ENCODE peak calls at places on chromosomes 2 and 18, in ten cellular contexts. One of them, this sample, is unnamed.

GRCh38 chr2:191264647-191265079 is 19.5 kb downstream of the MYO1B start:
- DNase-seq in stimulated activated CD8-positive, alpha-beta memory T cell treated with anti-CD3 and anti-CD28 coated beads, Interleukin-4, amount 100 ng/mL, for 48 hours: no peak
- DNase-seq in NCI-H1105: no peak
- DNase-seq in psoas muscle: no peak
- DNase-seq in body of pancreas: no peak
- DNase-seq in posterior vena cava: peak; percentile 88
- DNase-seq in uterus: no peak
- DNase-seq in mammary epithelial cell: peak; percentile 52
- DNase-seq in stromal cell of bone marrow: peak; percentile 99
- DNase-seq in NK-92 treated with Interleukin-12 subunit alpha and Interleukin-12 subunit beta, amount 100 ng/mL, for 24 hours: no peak
- DNase-seq in this sample: no peak

GRCh38 chr2:176566936-176567335 is 297.7 kb downstream of the MTX2 start:
- DNase-seq in body of pancreas: no peak
- DNase-seq in posterior vena cava: no peak
- DNase-seq in psoas muscle: no peak
- DNase-seq in uterus: no peak
- DNase-seq in NK-92 treated with Interleukin-12 subunit alpha and Interleukin-12 subunit beta, amount 100 ng/mL, for 24 hours: no peak
- DNase-seq in mammary epithelial cell: no peak
- DNase-seq in stimulated activated CD8-positive, alpha-beta memory T cell treated with anti-CD3 and anti-CD28 coated beads, Interleukin-4, amount 100 ng/mL, for 48 hours: no peak
- DNase-seq in NCI-H1105: no peak
- DNase-seq in stromal cell of bone marrow: no peak
- DNase-seq in this sample: no peak

GRCh38 chr2:102439065-102439695 is 16.2 kb downstream of the IL18RAP start:
- DNase-seq in stimulated activated CD8-positive, alpha-beta memory T cell treated with anti-CD3 and anti-CD28 coated beads, Interleukin-4, amount 100 ng/mL, for 48 hours: no peak
- DNase-seq in stromal cell of bone marrow: peak; percentile 29
- DNase-seq in mammary epithelial cell: peak; percentile 60
- DNase-seq in uterus: no peak
- DNase-seq in NCI-H1105: no peak
- DNase-seq in NK-92 treated with Interleukin-12 subunit alpha and Interleukin-12 subunit beta, amount 100 ng/mL, for 24 hours: no peak
- DNase-seq in body of pancreas: no peak
- DNase-seq in posterior vena cava: no peak
- DNase-seq in psoas muscle: no peak
- DNase-seq in this sample: peak; percentile 25

GRCh38 chr2:69082430-69082997 is 69.5 kb downstream of the ANTXR1 start:
- DNase-seq in uterus: peak; percentile 23
- DNase-seq in psoas muscle: no peak
- DNase-seq in NCI-H1105: peak; percentile 2
- DNase-seq in mammary epithelial cell: peak; percentile 47
- DNase-seq in body of pancreas: peak; percentile 52
- DNase-seq in stimulated activated CD8-positive, alpha-beta memory T cell treated with anti-CD3 and anti-CD28 coated beads, Interleukin-4, amount 100 ng/mL, for 48 hours: no peak
- DNase-seq in stromal cell of bone marrow: no peak
- DNase-seq in posterior vena cava: no peak
- DNase-seq in NK-92 treated with Interleukin-12 subunit alpha and Interleukin-12 subunit beta, amount 100 ng/mL, for 24 hours: no peak
- DNase-seq in this sample: peak; percentile 66

GRCh38 chr18:35282353-35282752 is 7.7 kb downstream of the ZSCAN30 start:
- DNase-seq in mammary epithelial cell: peak; percentile 62
- DNase-seq in body of pancreas: no peak
- DNase-seq in psoas muscle: no peak
- DNase-seq in posterior vena cava: no peak
- DNase-seq in NK-92 treated with Interleukin-12 subunit alpha and Interleukin-12 subunit beta, amount 100 ng/mL, for 24 hours: no peak
- DNase-seq in stimulated activated CD8-positive, alpha-beta memory T cell treated with anti-CD3 and anti-CD28 coated beads, Interleukin-4, amount 100 ng/mL, for 48 hours: no peak
- DNase-seq in uterus: no peak
- DNase-seq in NCI-H1105: no peak
- DNase-seq in stromal cell of bone marrow: peak; percentile 72
- DNase-seq in this sample: no peak

GRCh38 chr2:143132360-143132759 is 3.1 kb downstream of the ARHGAP15 start:
- DNase-seq in stimulated activated CD8-positive, alpha-beta memory T cell treated with anti-CD3 and anti-CD28 coated beads, Interleukin-4, amount 100 ng/mL, for 48 hours: peak; percentile 52
- DNase-seq in NCI-H1105: no peak
- DNase-seq in NK-92 treated with Interleukin-12 subunit alpha and Interleukin-12 subunit beta, amount 100 ng/mL, for 24 hours: no peak
- DNase-seq in psoas muscle: no peak
- DNase-seq in mammary epithelial cell: no peak
- DNase-seq in stromal cell of bone marrow: no peak
- DNase-seq in posterior vena cava: no peak
- DNase-seq in uterus: no peak
- DNase-seq in body of pancreas: no peak
- DNase-seq in this sample: no peak

GRCh38 chr18:63087421-63088230 is 231.9 kb downstream of the BCL2 start:
- DNase-seq in psoas muscle: no peak
- DNase-seq in NK-92 treated with Interleukin-12 subunit alpha and Interleukin-12 subunit beta, amount 100 ng/mL, for 24 hours: no peak
- DNase-seq in stimulated activated CD8-positive, alpha-beta memory T cell treated with anti-CD3 and anti-CD28 coated beads, Interleukin-4, amount 100 ng/mL, for 48 hours: no peak
- DNase-seq in body of pancreas: no peak
- DNase-seq in mammary epithelial cell: no peak
- DNase-seq in stromal cell of bone marrow: no peak
- DNase-seq in NCI-H1105: no peak
- DNase-seq in uterus: no peak
- DNase-seq in posterior vena cava: no peak
- DNase-seq in this sample: no peak

GRCh38 chr18:57738078-57738477 is 65.0 kb downstream of the ATP8B1 start:
- DNase-seq in body of pancreas: peak; percentile 33
- DNase-seq in stromal cell of bone marrow: no peak
- DNase-seq in uterus: no peak
- DNase-seq in posterior vena cava: no peak
- DNase-seq in mammary epithelial cell: no peak
- DNase-seq in NCI-H1105: no peak
- DNase-seq in stimulated activated CD8-positive, alpha-beta memory T cell treated with anti-CD3 and anti-CD28 coated beads, Interleukin-4, amount 100 ng/mL, for 48 hours: no peak
- DNase-seq in NK-92 treated with Interleukin-12 subunit alpha and Interleukin-12 subunit beta, amount 100 ng/mL, for 24 hours: no peak
- DNase-seq in psoas muscle: no peak
- DNase-seq in this sample: peak; percentile 34

GRCh38 chr2:186460465-186460864 is 25.6 kb upstream of the ZC3H15 start:
- DNase-seq in stimulated activated CD8-positive, alpha-beta memory T cell treated with anti-CD3 and anti-CD28 coated beads, Interleukin-4, amount 100 ng/mL, for 48 hours: no peak
- DNase-seq in NK-92 treated with Interleukin-12 subunit alpha and Interleukin-12 subunit beta, amount 100 ng/mL, for 24 hours: no peak
- DNase-seq in NCI-H1105: no peak
- DNase-seq in body of pancreas: no peak
- DNase-seq in mammary epithelial cell: no peak
- DNase-seq in psoas muscle: no peak
- DNase-seq in posterior vena cava: no peak
- DNase-seq in stromal cell of bone marrow: no peak
- DNase-seq in uterus: no peak
- DNase-seq in this sample: no peak

GRCh38 chr2:222982010-222982908 is 69.7 kb upstream of the KCNE4 start:
- DNase-seq in body of pancreas: peak; percentile 76
- DNase-seq in stimulated activated CD8-positive, alpha-beta memory T cell treated with anti-CD3 and anti-CD28 coated beads, Interleukin-4, amount 100 ng/mL, for 48 hours: no peak
- DNase-seq in NCI-H1105: no peak
- DNase-seq in posterior vena cava: no peak
- DNase-seq in NK-92 treated with Interleukin-12 subunit alpha and Interleukin-12 subunit beta, amount 100 ng/mL, for 24 hours: peak; percentile 29
- DNase-seq in stromal cell of bone marrow: peak; percentile 81
- DNase-seq in mammary epithelial cell: peak; percentile 58
- DNase-seq in uterus: peak; percentile 32
- DNase-seq in psoas muscle: no peak
- DNase-seq in this sample: peak; percentile 56

GRCh38 chr2:233992481-233993217 is 57.9 kb upstream of the SPP2 start:
- DNase-seq in mammary epithelial cell: no peak
- DNase-seq in NCI-H1105: no peak
- DNase-seq in stromal cell of bone marrow: no peak
- DNase-seq in stimulated activated CD8-positive, alpha-beta memory T cell treated with anti-CD3 and anti-CD28 coated beads, Interleukin-4, amount 100 ng/mL, for 48 hours: no peak
- DNase-seq in uterus: no peak
- DNase-seq in body of pancreas: no peak
- DNase-seq in NK-92 treated with Interleukin-12 subunit alpha and Interleukin-12 subunit beta, amount 100 ng/mL, for 24 hours: no peak
- DNase-seq in posterior vena cava: no peak
- DNase-seq in psoas muscle: no peak
- DNase-seq in this sample: no peak

GRCh38 chr18:24270937-24271380 is 126.7 kb downstream of the OSBPL1A start:
- DNase-seq in uterus: no peak
- DNase-seq in stromal cell of bone marrow: peak; percentile 25
- DNase-seq in NCI-H1105: no peak
- DNase-seq in psoas muscle: no peak
- DNase-seq in posterior vena cava: no peak
- DNase-seq in NK-92 treated with Interleukin-12 subunit alpha and Interleukin-12 subunit beta, amount 100 ng/mL, for 24 hours: no peak
- DNase-seq in stimulated activated CD8-positive, alpha-beta memory T cell treated with anti-CD3 and anti-CD28 coated beads, Interleukin-4, amount 100 ng/mL, for 48 hours: no peak
- DNase-seq in body of pancreas: no peak
- DNase-seq in mammary epithelial cell: peak; percentile 63
- DNase-seq in this sample: no peak

GRCh38 chr2:162103443-162104009 is 29.5 kb upstream of the DPP4 start:
- DNase-seq in psoas muscle: no peak
- DNase-seq in body of pancreas: peak; percentile 26
- DNase-seq in mammary epithelial cell: no peak
- DNase-seq in posterior vena cava: no peak
- DNase-seq in NCI-H1105: peak; percentile 84
- DNase-seq in stimulated activated CD8-positive, alpha-beta memory T cell treated with anti-CD3 and anti-CD28 coated beads, Interleukin-4, amount 100 ng/mL, for 48 hours: no peak
- DNase-seq in uterus: no peak
- DNase-seq in stromal cell of bone marrow: no peak
- DNase-seq in NK-92 treated with Interleukin-12 subunit alpha and Interleukin-12 subunit beta, amount 100 ng/mL, for 24 hours: no peak
- DNase-seq in this sample: peak; percentile 45

GRCh38 chr2:164606557-164606956 is 14.7 kb downstream of the GRB14 start:
- DNase-seq in stimulated activated CD8-positive, alpha-beta memory T cell treated with anti-CD3 and anti-CD28 coated beads, Interleukin-4, amount 100 ng/mL, for 48 hours: no peak
- DNase-seq in body of pancreas: peak; percentile 32
- DNase-seq in NK-92 treated with Interleukin-12 subunit alpha and Interleukin-12 subunit beta, amount 100 ng/mL, for 24 hours: no peak
- DNase-seq in stromal cell of bone marrow: peak; percentile 69
- DNase-seq in uterus: no peak
- DNase-seq in mammary epithelial cell: no peak
- DNase-seq in psoas muscle: no peak
- DNase-seq in NCI-H1105: no peak
- DNase-seq in posterior vena cava: no peak
- DNase-seq in this sample: no peak

GRCh38 chr2:190547914-190548313 is 13.4 kb upstream of the NEMP2 start:
- DNase-seq in NCI-H1105: no peak
- DNase-seq in NK-92 treated with Interleukin-12 subunit alpha and Interleukin-12 subunit beta, amount 100 ng/mL, for 24 hours: no peak
- DNase-seq in body of pancreas: no peak
- DNase-seq in uterus: no peak
- DNase-seq in psoas muscle: no peak
- DNase-seq in posterior vena cava: no peak
- DNase-seq in mammary epithelial cell: peak; percentile 87
- DNase-seq in stromal cell of bone marrow: no peak
- DNase-seq in stimulated activated CD8-positive, alpha-beta memory T cell treated with anti-CD3 and anti-CD28 coated beads, Interleukin-4, amount 100 ng/mL, for 48 hours: no peak
- DNase-seq in this sample: no peak

GRCh38 chr2:3449106-3449505 is 69.6 kb downstream of the TRAPPC12 start:
- DNase-seq in mammary epithelial cell: no peak
- DNase-seq in posterior vena cava: no peak
- DNase-seq in stromal cell of bone marrow: no peak
- DNase-seq in body of pancreas: no peak
- DNase-seq in uterus: peak; percentile 26
- DNase-seq in stimulated activated CD8-positive, alpha-beta memory T cell treated with anti-CD3 and anti-CD28 coated beads, Interleukin-4, amount 100 ng/mL, for 48 hours: no peak
- DNase-seq in NK-92 treated with Interleukin-12 subunit alpha and Interleukin-12 subunit beta, amount 100 ng/mL, for 24 hours: no peak
- DNase-seq in psoas muscle: no peak
- DNase-seq in NCI-H1105: no peak
- DNase-seq in this sample: no peak

GRCh38 chr2:96142217-96143113 is 2.8 kb downstream of the DUSP2 start:
- DNase-seq in NCI-H1105: no peak
- DNase-seq in stromal cell of bone marrow: no peak
- DNase-seq in stimulated activated CD8-positive, alpha-beta memory T cell treated with anti-CD3 and anti-CD28 coated beads, Interleukin-4, amount 100 ng/mL, for 48 hours: peak; percentile 92
- DNase-seq in posterior vena cava: peak; percentile 77
- DNase-seq in psoas muscle: peak; percentile 47
- DNase-seq in mammary epithelial cell: no peak
- DNase-seq in uterus: no peak
- DNase-seq in body of pancreas: peak; percentile 8
- DNase-seq in NK-92 treated with Interleukin-12 subunit alpha and Interleukin-12 subunit beta, amount 100 ng/mL, for 24 hours: no peak
- DNase-seq in this sample: no peak

GRCh38 chr2:35915261-35915660 is 440.3 kb upstream of the CRIM1 start:
- DNase-seq in uterus: no peak
- DNase-seq in stimulated activated CD8-positive, alpha-beta memory T cell treated with anti-CD3 and anti-CD28 coated beads, Interleukin-4, amount 100 ng/mL, for 48 hours: no peak
- DNase-seq in NK-92 treated with Interleukin-12 subunit alpha and Interleukin-12 subunit beta, amount 100 ng/mL, for 24 hours: no peak
- DNase-seq in NCI-H1105: no peak
- DNase-seq in posterior vena cava: no peak
- DNase-seq in mammary epithelial cell: no peak
- DNase-seq in stromal cell of bone marrow: no peak
- DNase-seq in body of pancreas: no peak
- DNase-seq in psoas muscle: no peak
- DNase-seq in this sample: no peak

This sample was measured in mucosa of gallbladder.